ENCODE peak calls at places on chromosomes 4 and X, in ten cellular contexts. M, Z, R, I, L, J, D, H, S and P are unnamed samples.

GRCh38 chr4:25068386-25068785 is 37.6 kb upstream of the LGI2 start:
- DNase-seq in M (no peak), Z (no peak), R (no peak), I (no peak), L (no peak), J (peak), D (no peak), H (no peak), S (no peak), P (no peak)

GRCh38 chr4:41644288-41644914 is 104.1 kb downstream of the PHOX2B start:
- DNase-seq in M (no peak), Z (peak), R (no peak), I (peak), L (peak), J (peak), D (peak), H (peak), S (peak), P (peak)

GRCh38 chr4:85964298-85964697 is 395.6 kb downstream of the MAPK10 start:
- DNase-seq in M (no peak), Z (no peak), R (no peak), I (no peak), L (no peak), J (no peak), D (no peak), H (no peak), S (no peak), P (peak)

GRCh38 chr4:153792007-153792892 is 3.4 kb upstream of the SFRP2 start:
- DNase-seq in M (no peak), Z (peak), R (no peak), I (no peak), L (peak), J (peak), D (peak), H (peak), S (peak), P (peak)

GRCh38 chr4:14445882-14446281 is 556.4 kb upstream of the CPEB2 start:
- DNase-seq in M (no peak), Z (no peak), R (no peak), I (no peak), L (no peak), J (no peak), D (no peak), H (no peak), S (no peak), P (no peak)

GRCh38 chr4:74059161-74059829 is 20.8 kb upstream of the CXCL3 start:
- DNase-seq in M (no peak), Z (no peak), R (no peak), I (no peak), L (no peak), J (no peak), D (no peak), H (no peak), S (no peak), P (no peak)

GRCh38 chrX:63350551-63350950 is 581 bp downstream of the SPIN4 start:
- DNase-seq in M (peak), Z (peak), R (no peak), I (no peak), L (peak), J (no peak), D (no peak), H (no peak), S (peak), P (peak)

GRCh38 chr4:102469806-102470205 is 31.4 kb upstream of the NFKB1 start:
- DNase-seq in M (no peak), Z (no peak), R (no peak), I (no peak), L (no peak), J (no peak), D (no peak), H (no peak), S (no peak), P (peak)

GRCh38 chrX:111040377-111041017 is 55.5 kb upstream of the PAK3 start:
- DNase-seq in M (no peak), Z (no peak), R (no peak), I (peak), L (no peak), J (no peak), D (no peak), H (no peak), S (peak), P (no peak)

GRCh38 chrX:45758319-45758718 is 557.6 kb upstream of the DIPK2B start:
- DNase-seq in M (no peak), Z (peak), R (no peak), I (peak), L (peak), J (no peak), D (no peak), H (no peak), S (peak), P (peak)

GRCh38 chrX:151974336-151975227 is at the start of gene GABRE:
- DNase-seq in M (peak), Z (peak), R (no peak), I (no peak), L (peak), J (peak), D (no peak), H (peak), S (peak), P (peak)

GRCh38 chr4:168587326-168588125 is 90.7 kb downstream of the PALLD start:
- DNase-seq in M (no peak), Z (peak), R (no peak), I (peak), L (peak), J (no peak), D (no peak), H (peak), S (peak), P (peak)

GRCh38 chrX:44978976-44979375 is 106.0 kb downstream of the KDM6A start:
- DNase-seq in M (no peak), Z (no peak), R (no peak), I (no peak), L (no peak), J (no peak), D (no peak), H (no peak), S (no peak), P (no peak)

GRCh38 chr4:158121203-158121586 is 51.6 kb downstream of the GASK1B start:
- DNase-seq in M (no peak), Z (no peak), R (no peak), I (peak), L (no peak), J (no peak), D (no peak), H (peak), S (peak), P (no peak)

GRCh38 chr4:110514889-110515479 is 39.0 kb downstream of the ENPEP start:
- DNase-seq in M (peak), Z (no peak), R (no peak), I (peak), L (no peak), J (no peak), D (no peak), H (no peak), S (peak), P (peak)

GRCh38 chr4:11297627-11298026 is 131.1 kb downstream of the HS3ST1 start:
- DNase-seq in M (no peak), Z (no peak), R (no peak), I (no peak), L (no peak), J (no peak), D (no peak), H (no peak), S (no peak), P (no peak)

GRCh38 chr4:25092139-25092538 is 61.4 kb upstream of the LGI2 start:
- DNase-seq in M (no peak), Z (no peak), R (no peak), I (no peak), L (no peak), J (no peak), D (no peak), H (no peak), S (peak), P (no peak)

GRCh38 chrX:93673056-93673868 is at the start of gene NAP1L3:
- DNase-seq in M (peak), Z (peak), R (peak), I (peak), L (peak), J (peak), D (peak), H (peak), S (peak), P (no peak)

GRCh38 chr4:141180991-141181760 is 39.5 kb upstream of the ZNF330 start:
- DNase-seq in M (no peak), Z (no peak), R (no peak), I (no peak), L (no peak), J (no peak), D (no peak), H (no peak), S (no peak), P (no peak)

GRCh38 chr4:1009647-1010521 is 1.5 kb upstream of the FGFRL1 start:
- DNase-seq in M (peak), Z (peak), R (peak), I (peak), L (peak), J (peak), D (peak), H (peak), S (peak), P (peak)

GRCh38 chrX:152817082-152817744 is 13.3 kb downstream of the CETN2 start:
- DNase-seq in M (peak), Z (no peak), R (no peak), I (peak), L (no peak), J (no peak), D (peak), H (no peak), S (peak), P (peak)

GRCh38 chr4:121339307-121339706 is 41.5 kb downstream of the QRFPR start:
- DNase-seq in M (no peak), Z (no peak), R (no peak), I (no peak), L (peak), J (no peak), D (no peak), H (no peak), S (no peak), P (no peak)

GRCh38 chr4:149897784-149898183 is 82.1 kb upstream of the IQCM start:
- DNase-seq in M (no peak), Z (no peak), R (no peak), I (peak), L (no peak), J (no peak), D (no peak), H (no peak), S (peak), P (peak)

GRCh38 chr4:103364066-103364465 is 165.9 kb upstream of the CENPE start:
- DNase-seq in M (no peak), Z (no peak), R (no peak), I (no peak), L (no peak), J (no peak), D (no peak), H (no peak), S (no peak), P (no peak)

GRCh38 chr4:169014581-169014980 is 4.5 kb upstream of the CBR4 start:
- DNase-seq in M (no peak), Z (no peak), R (no peak), I (no peak), L (no peak), J (no peak), D (no peak), H (no peak), S (no peak), P (no peak)

GRCh38 chrX:14832151-14832550 is 40.7 kb downstream of the FANCB start:
- DNase-seq in M (no peak), Z (no peak), R (no peak), I (peak), L (peak), J (no peak), D (no peak), H (no peak), S (peak), P (no peak)

GRCh38 chrX:57900961-57901360 is 9.3 kb downstream of the ZXDA start:
- DNase-seq in M (no peak), Z (no peak), R (no peak), I (peak), L (no peak), J (no peak), D (no peak), H (no peak), S (peak), P (peak)

GRCh38 chrX:8845060-8845459 is 43.9 kb upstream of the FAM9A start:
- DNase-seq in M (no peak), Z (no peak), R (no peak), I (peak), L (no peak), J (no peak), D (no peak), H (no peak), S (peak), P (no peak)

GRCh38 chr4:7397206-7398103 is 37.3 kb downstream of the PSAPL1 start:
- DNase-seq in M (no peak), Z (no peak), R (no peak), I (peak), L (peak), J (peak), D (no peak), H (no peak), S (no peak), P (no peak)

GRCh38 chrX:24097741-24098140 is 43.0 kb downstream of the EIF2S3 start:
- DNase-seq in M (no peak), Z (no peak), R (no peak), I (peak), L (no peak), J (no peak), D (no peak), H (no peak), S (no peak), P (no peak)